ENCODE peak calls at places on chromosomes 12 and 14, in nine cellular contexts. One of them, this sample, is unnamed.

GRCh38 chr12:89453579-89453978 is 71.0 kb downstream of the GALNT4 start:
- DNase-seq in fibroblast of the aortic adventitia: peak; percentile 78
- DNase-seq in left ventricle myocardium inferior: no peak
- DNase-seq in ovary: no peak
- DNase-seq in fibroblast of pulmonary artery: peak; percentile 91
- DNase-seq in AG10803: peak; percentile 92
- DNase-seq in HFF-Myc: no peak
- DNase-seq in cardiac muscle cell: no peak
- DNase-seq in CD8-positive, alpha-beta T cell: no peak
- DNase-seq in this sample: peak; percentile 66

GRCh38 chr14:75422169-75422568 is 5.7 kb upstream of the JDP2 start:
- DNase-seq in ovary: no peak
- DNase-seq in CD8-positive, alpha-beta T cell: no peak
- DNase-seq in left ventricle myocardium inferior: no peak
- DNase-seq in HFF-Myc: no peak
- DNase-seq in fibroblast of the aortic adventitia: peak; percentile 47
- DNase-seq in AG10803: peak; percentile 67
- DNase-seq in cardiac muscle cell: no peak
- DNase-seq in fibroblast of pulmonary artery: no peak
- DNase-seq in this sample: peak; percentile 91

GRCh38 chr14:61719344-61720301 is 24.3 kb downstream of the HIF1A start:
- DNase-seq in HFF-Myc: no peak
- DNase-seq in ovary: no peak
- DNase-seq in fibroblast of the aortic adventitia: no peak
- DNase-seq in CD8-positive, alpha-beta T cell: no peak
- DNase-seq in AG10803: no peak
- DNase-seq in cardiac muscle cell: no peak
- DNase-seq in fibroblast of pulmonary artery: no peak
- DNase-seq in left ventricle myocardium inferior: no peak
- DNase-seq in this sample: no peak

GRCh38 chr12:113479193-113479577 is 7.5 kb upstream of the LHX5 start:
- DNase-seq in CD8-positive, alpha-beta T cell: no peak
- DNase-seq in cardiac muscle cell: no peak
- DNase-seq in ovary: no peak
- DNase-seq in fibroblast of pulmonary artery: no peak
- DNase-seq in AG10803: no peak
- DNase-seq in fibroblast of the aortic adventitia: no peak
- DNase-seq in left ventricle myocardium inferior: no peak
- DNase-seq in HFF-Myc: no peak
- DNase-seq in this sample: no peak

GRCh38 chr14:99224116-99224910 is 47.7 kb downstream of the BCL11B start:
- DNase-seq in cardiac muscle cell: no peak
- DNase-seq in AG10803: no peak
- DNase-seq in HFF-Myc: no peak
- DNase-seq in left ventricle myocardium inferior: no peak
- DNase-seq in fibroblast of pulmonary artery: no peak
- DNase-seq in CD8-positive, alpha-beta T cell: no peak
- DNase-seq in ovary: no peak
- DNase-seq in fibroblast of the aortic adventitia: no peak
- DNase-seq in this sample: no peak

GRCh38 chr14:83023369-83023768 is 1489.7 kb upstream of the SEL1L start:
- DNase-seq in CD8-positive, alpha-beta T cell: no peak
- DNase-seq in fibroblast of pulmonary artery: no peak
- DNase-seq in AG10803: no peak
- DNase-seq in fibroblast of the aortic adventitia: no peak
- DNase-seq in ovary: no peak
- DNase-seq in left ventricle myocardium inferior: no peak
- DNase-seq in cardiac muscle cell: no peak
- DNase-seq in HFF-Myc: no peak
- DNase-seq in this sample: no peak

GRCh38 chr12:81245918-81246611 is 168.2 kb downstream of the ACSS3 start:
- DNase-seq in fibroblast of the aortic adventitia: no peak
- DNase-seq in AG10803: no peak
- DNase-seq in HFF-Myc: no peak
- DNase-seq in cardiac muscle cell: peak; percentile 19
- DNase-seq in ovary: no peak
- DNase-seq in left ventricle myocardium inferior: no peak
- DNase-seq in fibroblast of pulmonary artery: no peak
- DNase-seq in CD8-positive, alpha-beta T cell: no peak
- DNase-seq in this sample: no peak

GRCh38 chr12:48276621-48277020 is 73.5 kb upstream of the OR10AD1 start:
- DNase-seq in cardiac muscle cell: no peak
- DNase-seq in ovary: no peak
- DNase-seq in CD8-positive, alpha-beta T cell: no peak
- DNase-seq in HFF-Myc: no peak
- DNase-seq in fibroblast of pulmonary artery: no peak
- DNase-seq in fibroblast of the aortic adventitia: no peak
- DNase-seq in AG10803: no peak
- DNase-seq in left ventricle myocardium inferior: no peak
- DNase-seq in this sample: no peak

GRCh38 chr14:89621009-89621421 is 204.0 kb upstream of the FOXN3 start:
- DNase-seq in left ventricle myocardium inferior: no peak
- DNase-seq in ovary: no peak
- DNase-seq in cardiac muscle cell: no peak
- DNase-seq in fibroblast of pulmonary artery: no peak
- DNase-seq in HFF-Myc: no peak
- DNase-seq in CD8-positive, alpha-beta T cell: peak; percentile 65
- DNase-seq in fibroblast of the aortic adventitia: no peak
- DNase-seq in AG10803: no peak
- DNase-seq in this sample: no peak

GRCh38 chr12:8661016-8661415 is 1.6 kb downstream of the MFAP5 start:
- DNase-seq in cardiac muscle cell: no peak
- DNase-seq in HFF-Myc: no peak
- DNase-seq in CD8-positive, alpha-beta T cell: no peak
- DNase-seq in AG10803: peak; percentile 23
- DNase-seq in left ventricle myocardium inferior: no peak
- DNase-seq in fibroblast of the aortic adventitia: peak; percentile 69
- DNase-seq in fibroblast of pulmonary artery: no peak
- DNase-seq in ovary: no peak
- DNase-seq in this sample: no peak

GRCh38 chr12:100897240-100897639 is 102.7 kb downstream of the ANO4 start:
- DNase-seq in CD8-positive, alpha-beta T cell: no peak
- DNase-seq in ovary: no peak
- DNase-seq in HFF-Myc: no peak
- DNase-seq in cardiac muscle cell: peak; percentile 19
- DNase-seq in fibroblast of the aortic adventitia: no peak
- DNase-seq in fibroblast of pulmonary artery: no peak
- DNase-seq in left ventricle myocardium inferior: no peak
- DNase-seq in AG10803: no peak
- DNase-seq in this sample: no peak

GRCh38 chr12:122855985-122856831 is 21.0 kb downstream of the HIP1R start:
- DNase-seq in left ventricle myocardium inferior: no peak
- DNase-seq in ovary: no peak
- DNase-seq in CD8-positive, alpha-beta T cell: no peak
- DNase-seq in AG10803: no peak
- DNase-seq in HFF-Myc: no peak
- DNase-seq in fibroblast of the aortic adventitia: no peak
- DNase-seq in cardiac muscle cell: no peak
- DNase-seq in fibroblast of pulmonary artery: no peak
- DNase-seq in this sample: no peak
- H3K4me3 ChIP-seq in left ventricle myocardium inferior: no peak overlapping the region
- H3K4me3 ChIP-seq in ovary: no peak overlapping the region
- H3K4me3 ChIP-seq in CD8-positive, alpha-beta T cell: no peak overlapping the region
- H3K4me3 ChIP-seq in AG10803: no peak overlapping the region
- H3K4me3 ChIP-seq in HFF-Myc: no peak overlapping the region
- H3K4me3 ChIP-seq in fibroblast of the aortic adventitia: no peak overlapping the region
- H3K4me3 ChIP-seq in cardiac muscle cell: no peak overlapping the region
- H3K4me3 ChIP-seq in fibroblast of pulmonary artery: no peak overlapping the region
- H3K4me3 ChIP-seq in this sample: no peak overlapping the region

DNA sequence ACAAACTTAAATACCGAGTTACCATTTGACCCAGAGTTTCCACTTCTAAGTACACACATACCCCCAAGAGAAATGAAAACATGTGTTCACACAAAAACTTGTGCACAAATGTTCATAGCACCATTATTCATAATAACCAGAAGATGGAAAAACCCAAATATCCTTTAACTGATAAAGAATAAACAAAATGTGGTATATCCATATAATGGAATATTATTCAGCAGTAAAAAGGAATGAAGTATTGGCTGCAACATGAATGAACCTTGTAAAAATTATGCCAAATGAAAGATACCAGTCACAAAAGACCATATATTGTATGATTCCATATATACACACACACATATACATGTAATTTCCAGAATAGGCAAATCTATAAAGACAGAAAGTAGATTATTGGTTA is 116.4 kb downstream of the TAOK3 start:
- DNase-seq in left ventricle myocardium inferior: no peak
- DNase-seq in AG10803: no peak
- DNase-seq in cardiac muscle cell: no peak
- DNase-seq in fibroblast of the aortic adventitia: no peak
- DNase-seq in fibroblast of pulmonary artery: no peak
- DNase-seq in HFF-Myc: no peak
- DNase-seq in ovary: no peak
- DNase-seq in CD8-positive, alpha-beta T cell: no peak
- DNase-seq in this sample: no peak
- H3K4me3 ChIP-seq in left ventricle myocardium inferior: no peak overlapping the region
- H3K4me3 ChIP-seq in AG10803: no peak overlapping the region
- H3K4me3 ChIP-seq in cardiac muscle cell: no peak overlapping the region
- H3K4me3 ChIP-seq in fibroblast of the aortic adventitia: no peak overlapping the region
- H3K4me3 ChIP-seq in fibroblast of pulmonary artery: no peak overlapping the region
- H3K4me3 ChIP-seq in HFF-Myc: no peak overlapping the region
- H3K4me3 ChIP-seq in ovary: no peak overlapping the region
- H3K4me3 ChIP-seq in CD8-positive, alpha-beta T cell: no peak overlapping the region
- H3K4me3 ChIP-seq in this sample: no peak overlapping the region

DNA sequence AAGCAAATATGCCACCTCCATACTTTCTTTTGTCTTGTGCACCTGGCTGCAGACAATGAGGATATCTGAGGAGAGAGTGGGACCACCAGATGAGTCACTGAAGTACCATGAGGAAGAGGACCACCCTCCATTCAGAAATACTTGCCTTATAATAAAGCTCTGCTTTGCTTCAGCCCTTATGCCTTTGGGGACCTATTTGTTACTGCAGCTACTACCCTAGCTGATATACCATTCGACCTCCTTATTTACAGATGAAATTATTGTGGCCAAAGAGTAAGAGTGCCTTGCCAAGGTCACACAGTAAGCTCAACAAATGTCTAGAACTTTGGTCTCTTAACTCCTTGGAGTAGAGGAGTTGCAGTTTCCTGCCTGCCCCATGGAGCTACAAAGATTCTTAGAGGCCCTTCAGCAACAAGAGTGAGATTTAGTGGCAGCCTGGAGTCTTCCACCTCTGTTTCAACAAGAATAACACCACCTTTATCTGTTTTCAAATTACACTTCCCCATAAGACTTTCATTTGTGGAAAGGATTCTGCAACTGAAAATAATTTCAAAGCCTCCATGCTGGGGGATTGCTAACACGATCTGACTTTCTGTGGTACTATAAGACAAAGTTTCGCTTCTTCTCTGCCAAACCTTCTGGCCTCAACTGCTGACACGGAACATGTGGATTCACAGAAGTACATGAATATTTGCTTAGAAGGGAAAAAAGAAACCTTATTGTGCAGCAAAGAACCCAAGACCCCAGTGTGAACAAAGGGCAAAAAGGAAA is 3.6 kb downstream of the CMKLR1 start:
- DNase-seq in AG10803: no peak
- DNase-seq in cardiac muscle cell: no peak
- DNase-seq in fibroblast of pulmonary artery: no peak
- DNase-seq in left ventricle myocardium inferior: no peak
- DNase-seq in fibroblast of the aortic adventitia: no peak
- DNase-seq in CD8-positive, alpha-beta T cell: no peak
- DNase-seq in HFF-Myc: no peak
- DNase-seq in ovary: no peak
- DNase-seq in this sample: no peak
- H3K4me3 ChIP-seq in AG10803: no peak overlapping the region
- H3K4me3 ChIP-seq in cardiac muscle cell: no peak overlapping the region
- H3K4me3 ChIP-seq in fibroblast of pulmonary artery: no peak overlapping the region
- H3K4me3 ChIP-seq in left ventricle myocardium inferior: peak overlapping the region; percentile 62
- H3K4me3 ChIP-seq in fibroblast of the aortic adventitia: no peak overlapping the region
- H3K4me3 ChIP-seq in CD8-positive, alpha-beta T cell: no peak overlapping the region
- H3K4me3 ChIP-seq in HFF-Myc: no peak overlapping the region
- H3K4me3 ChIP-seq in ovary: no peak overlapping the region
- H3K4me3 ChIP-seq in this sample: no peak overlapping the region

DNA sequence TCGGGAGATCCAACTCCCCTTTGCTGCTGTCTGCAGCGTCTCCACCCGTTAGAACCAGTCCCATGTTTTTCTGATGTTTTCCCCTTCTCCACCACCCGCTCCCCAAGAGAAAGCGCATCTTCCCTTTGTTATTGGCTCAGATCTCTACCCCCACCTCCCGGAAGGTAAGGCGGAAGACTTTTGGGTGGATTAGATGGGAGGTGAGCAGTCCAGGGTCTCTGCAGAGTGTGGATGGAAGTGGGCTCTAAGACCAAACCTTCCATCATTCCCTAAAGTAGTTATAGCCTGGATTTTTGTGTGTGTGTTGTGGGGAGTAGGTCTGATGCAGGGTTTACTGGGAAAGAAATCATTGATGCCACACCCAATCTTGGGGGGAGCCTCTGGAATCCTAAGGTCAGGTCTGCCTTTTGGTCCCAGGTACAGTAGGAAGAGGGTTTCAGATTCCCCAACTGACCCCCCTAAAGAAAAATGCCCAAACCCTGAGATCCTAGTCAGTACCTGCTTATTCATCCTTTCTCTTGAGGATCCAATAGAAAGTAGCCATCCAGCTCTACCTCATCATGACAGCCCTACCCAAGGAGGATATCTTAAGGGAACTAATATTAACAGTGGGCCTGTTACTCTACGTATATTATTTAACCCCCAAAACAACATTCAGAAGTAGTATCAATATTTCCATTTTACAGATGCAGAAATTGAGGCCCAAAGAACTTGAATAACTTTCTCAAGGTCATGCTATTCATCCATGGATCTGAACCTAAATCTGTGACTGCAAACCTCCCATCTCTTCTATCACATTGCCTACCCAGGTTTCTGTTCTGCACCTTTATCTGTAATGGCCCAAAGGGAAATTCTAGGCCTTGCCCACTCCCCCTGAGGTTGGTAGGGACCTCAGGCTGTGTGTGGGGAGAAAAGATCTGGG is 1.0 kb downstream of the KIF5A start:
- DNase-seq in fibroblast of the aortic adventitia: no peak
- DNase-seq in ovary: no peak
- DNase-seq in CD8-positive, alpha-beta T cell: no peak
- DNase-seq in fibroblast of pulmonary artery: no peak
- DNase-seq in AG10803: no peak
- DNase-seq in left ventricle myocardium inferior: no peak
- DNase-seq in cardiac muscle cell: no peak
- DNase-seq in HFF-Myc: no peak
- DNase-seq in this sample: no peak
- H3K4me3 ChIP-seq in fibroblast of the aortic adventitia: peak overlapping the region; percentile 62
- H3K4me3 ChIP-seq in ovary: peak overlapping the region; percentile 45
- H3K4me3 ChIP-seq in CD8-positive, alpha-beta T cell: peak overlapping the region; percentile 60
- H3K4me3 ChIP-seq in fibroblast of pulmonary artery: no peak overlapping the region
- H3K4me3 ChIP-seq in AG10803: peak overlapping the region; percentile 61
- H3K4me3 ChIP-seq in left ventricle myocardium inferior: peak overlapping the region; percentile 62
- H3K4me3 ChIP-seq in cardiac muscle cell: no peak overlapping the region
- H3K4me3 ChIP-seq in HFF-Myc: peak overlapping the region; percentile 52
- H3K4me3 ChIP-seq in this sample: no peak overlapping the region

DNA sequence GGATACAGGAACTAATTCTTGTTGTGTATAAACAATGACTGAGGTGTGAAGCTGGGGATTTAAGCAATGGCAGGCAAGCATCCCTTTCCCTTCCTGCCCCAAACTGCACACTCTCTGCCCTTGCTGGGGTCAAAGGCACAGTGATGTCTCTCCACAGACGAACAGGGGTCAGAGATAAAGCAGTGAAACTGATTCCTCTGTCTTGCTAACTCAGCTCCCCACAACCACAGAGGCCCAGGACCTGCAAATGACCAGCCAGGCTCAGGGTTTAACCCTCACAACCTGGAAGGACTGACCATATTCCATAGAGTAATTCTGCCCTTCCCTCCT is 67.2 kb downstream of the CCDC88C start:
- DNase-seq in ovary: no peak
- DNase-seq in left ventricle myocardium inferior: no peak
- DNase-seq in HFF-Myc: no peak
- DNase-seq in fibroblast of pulmonary artery: no peak
- DNase-seq in cardiac muscle cell: no peak
- DNase-seq in CD8-positive, alpha-beta T cell: no peak
- DNase-seq in fibroblast of the aortic adventitia: no peak
- DNase-seq in AG10803: no peak
- DNase-seq in this sample: no peak
- H3K4me3 ChIP-seq in ovary: no peak overlapping the region
- H3K4me3 ChIP-seq in left ventricle myocardium inferior: no peak overlapping the region
- H3K4me3 ChIP-seq in HFF-Myc: no peak overlapping the region
- H3K4me3 ChIP-seq in fibroblast of pulmonary artery: no peak overlapping the region
- H3K4me3 ChIP-seq in cardiac muscle cell: no peak overlapping the region
- H3K4me3 ChIP-seq in CD8-positive, alpha-beta T cell: peak overlapping the region; percentile 27
- H3K4me3 ChIP-seq in fibroblast of the aortic adventitia: no peak overlapping the region
- H3K4me3 ChIP-seq in AG10803: no peak overlapping the region
- H3K4me3 ChIP-seq in this sample: no peak overlapping the region